ENCODE peak calls at places on chromosomes 11 and 22, in seven cellular contexts. One of them, this sample, is unnamed.

GRCh38 chr11:120675171-120675570 is 163.6 kb downstream of the GRIK4 start:
- DNase-seq in stimulated activated CD4-positive, alpha-beta T cell treated with anti-CD3 and anti-CD28 coated beads, Interleukin-4, amount 100 ng/mL, for 4 hours: no peak
- DNase-seq in HCEC 1CT: no peak
- DNase-seq in T-helper 2 cell: no peak
- DNase-seq in activated naive CD4-positive, alpha-beta T cell treated with Interleukin-2 at 50 U/mL for 16 hours: no peak
- DNase-seq in activated T-helper 1 cell treated with Interleukin-2 at 50 U/mL for 16 hours: no peak
- DNase-seq in hippocampal formation: no peak
- DNase-seq in this sample: no peak

GRCh38 chr22:37410174-37411055 is 16.9 kb downstream of the ELFN2 start:
- DNase-seq in activated naive CD4-positive, alpha-beta T cell treated with Interleukin-2 at 50 U/mL for 16 hours: no peak
- DNase-seq in HCEC 1CT: no peak
- DNase-seq in stimulated activated CD4-positive, alpha-beta T cell treated with anti-CD3 and anti-CD28 coated beads, Interleukin-4, amount 100 ng/mL, for 4 hours: no peak
- DNase-seq in T-helper 2 cell: no peak
- DNase-seq in activated T-helper 1 cell treated with Interleukin-2 at 50 U/mL for 16 hours: no peak
- DNase-seq in hippocampal formation: no peak
- DNase-seq in this sample: no peak

GRCh38 chr11:115576606-115577005 is 72.4 kb upstream of the CADM1 start:
- DNase-seq in activated T-helper 1 cell treated with Interleukin-2 at 50 U/mL for 16 hours: no peak
- DNase-seq in activated naive CD4-positive, alpha-beta T cell treated with Interleukin-2 at 50 U/mL for 16 hours: no peak
- DNase-seq in hippocampal formation: no peak
- DNase-seq in T-helper 2 cell: no peak
- DNase-seq in stimulated activated CD4-positive, alpha-beta T cell treated with anti-CD3 and anti-CD28 coated beads, Interleukin-4, amount 100 ng/mL, for 4 hours: no peak
- DNase-seq in HCEC 1CT: no peak
- DNase-seq in this sample: no peak

GRCh38 chr11:96215826-96216225 is 127.2 kb downstream of the MAML2 start:
- DNase-seq in T-helper 2 cell: no peak
- DNase-seq in hippocampal formation: no peak
- DNase-seq in activated T-helper 1 cell treated with Interleukin-2 at 50 U/mL for 16 hours: no peak
- DNase-seq in activated naive CD4-positive, alpha-beta T cell treated with Interleukin-2 at 50 U/mL for 16 hours: no peak
- DNase-seq in HCEC 1CT: no peak
- DNase-seq in stimulated activated CD4-positive, alpha-beta T cell treated with anti-CD3 and anti-CD28 coated beads, Interleukin-4, amount 100 ng/mL, for 4 hours: no peak
- DNase-seq in this sample: no peak

GRCh38 chr11:124297921-124298320 is 15.8 kb downstream of the OR8D1 start:
- DNase-seq in stimulated activated CD4-positive, alpha-beta T cell treated with anti-CD3 and anti-CD28 coated beads, Interleukin-4, amount 100 ng/mL, for 4 hours: no peak
- DNase-seq in hippocampal formation: no peak
- DNase-seq in activated naive CD4-positive, alpha-beta T cell treated with Interleukin-2 at 50 U/mL for 16 hours: no peak
- DNase-seq in activated T-helper 1 cell treated with Interleukin-2 at 50 U/mL for 16 hours: no peak
- DNase-seq in T-helper 2 cell: no peak
- DNase-seq in HCEC 1CT: peak; percentile 68
- DNase-seq in this sample: no peak

GRCh38 chr11:131910491-131911387 is 540.3 kb downstream of the NTM start:
- DNase-seq in HCEC 1CT: peak; percentile 49
- DNase-seq in stimulated activated CD4-positive, alpha-beta T cell treated with anti-CD3 and anti-CD28 coated beads, Interleukin-4, amount 100 ng/mL, for 4 hours: no peak
- DNase-seq in hippocampal formation: no peak
- DNase-seq in activated naive CD4-positive, alpha-beta T cell treated with Interleukin-2 at 50 U/mL for 16 hours: no peak
- DNase-seq in T-helper 2 cell: no peak
- DNase-seq in activated T-helper 1 cell treated with Interleukin-2 at 50 U/mL for 16 hours: no peak
- DNase-seq in this sample: no peak

GRCh38 chr11:61659413-61660196 is 20.6 kb upstream of the DAGLA start:
- DNase-seq in T-helper 2 cell: no peak
- DNase-seq in activated naive CD4-positive, alpha-beta T cell treated with Interleukin-2 at 50 U/mL for 16 hours: no peak
- DNase-seq in HCEC 1CT: no peak
- DNase-seq in activated T-helper 1 cell treated with Interleukin-2 at 50 U/mL for 16 hours: no peak
- DNase-seq in stimulated activated CD4-positive, alpha-beta T cell treated with anti-CD3 and anti-CD28 coated beads, Interleukin-4, amount 100 ng/mL, for 4 hours: no peak
- DNase-seq in hippocampal formation: no peak
- DNase-seq in this sample: no peak

GRCh38 chr11:74671520-74672196 is 59.6 kb downstream of the CHRDL2 start:
- DNase-seq in HCEC 1CT: peak; percentile 76
- DNase-seq in T-helper 2 cell: no peak
- DNase-seq in hippocampal formation: no peak
- DNase-seq in stimulated activated CD4-positive, alpha-beta T cell treated with anti-CD3 and anti-CD28 coated beads, Interleukin-4, amount 100 ng/mL, for 4 hours: no peak
- DNase-seq in activated naive CD4-positive, alpha-beta T cell treated with Interleukin-2 at 50 U/mL for 16 hours: no peak
- DNase-seq in activated T-helper 1 cell treated with Interleukin-2 at 50 U/mL for 16 hours: no peak
- DNase-seq in this sample: no peak

GRCh38 chr11:73205666-73206343 is 12.3 kb upstream of the P2RY2 start:
- DNase-seq in stimulated activated CD4-positive, alpha-beta T cell treated with anti-CD3 and anti-CD28 coated beads, Interleukin-4, amount 100 ng/mL, for 4 hours: no peak
- DNase-seq in hippocampal formation: no peak
- DNase-seq in activated naive CD4-positive, alpha-beta T cell treated with Interleukin-2 at 50 U/mL for 16 hours: no peak
- DNase-seq in HCEC 1CT: no peak
- DNase-seq in activated T-helper 1 cell treated with Interleukin-2 at 50 U/mL for 16 hours: no peak
- DNase-seq in T-helper 2 cell: no peak
- DNase-seq in this sample: no peak

GRCh38 chr22:48192920-48193319 is 1430.5 kb downstream of the TBC1D22A start:
- DNase-seq in activated naive CD4-positive, alpha-beta T cell treated with Interleukin-2 at 50 U/mL for 16 hours: no peak
- DNase-seq in activated T-helper 1 cell treated with Interleukin-2 at 50 U/mL for 16 hours: no peak
- DNase-seq in T-helper 2 cell: no peak
- DNase-seq in stimulated activated CD4-positive, alpha-beta T cell treated with anti-CD3 and anti-CD28 coated beads, Interleukin-4, amount 100 ng/mL, for 4 hours: no peak
- DNase-seq in hippocampal formation: no peak
- DNase-seq in HCEC 1CT: no peak
- DNase-seq in this sample: no peak

GRCh38 chr22:18133452-18133851 is 16.5 kb upstream of the USP18 start:
- DNase-seq in hippocampal formation: no peak
- DNase-seq in HCEC 1CT: no peak
- DNase-seq in T-helper 2 cell: no peak
- DNase-seq in stimulated activated CD4-positive, alpha-beta T cell treated with anti-CD3 and anti-CD28 coated beads, Interleukin-4, amount 100 ng/mL, for 4 hours: no peak
- DNase-seq in activated naive CD4-positive, alpha-beta T cell treated with Interleukin-2 at 50 U/mL for 16 hours: no peak
- DNase-seq in activated T-helper 1 cell treated with Interleukin-2 at 50 U/mL for 16 hours: no peak
- DNase-seq in this sample: peak; percentile 22

GRCh38 chr22:29470159-29470855 is 9.7 kb upstream of the NEFH start:
- DNase-seq in HCEC 1CT: peak; percentile 53
- DNase-seq in hippocampal formation: no peak
- DNase-seq in T-helper 2 cell: peak; percentile 36
- DNase-seq in activated naive CD4-positive, alpha-beta T cell treated with Interleukin-2 at 50 U/mL for 16 hours: peak; percentile 79
- DNase-seq in stimulated activated CD4-positive, alpha-beta T cell treated with anti-CD3 and anti-CD28 coated beads, Interleukin-4, amount 100 ng/mL, for 4 hours: peak; percentile 28
- DNase-seq in activated T-helper 1 cell treated with Interleukin-2 at 50 U/mL for 16 hours: peak; percentile 65
- DNase-seq in this sample: peak; percentile 93

GRCh38 chr11:5696210-5696609 is 6.6 kb downstream of the TRIM22 start:
- DNase-seq in activated T-helper 1 cell treated with Interleukin-2 at 50 U/mL for 16 hours: no peak
- DNase-seq in HCEC 1CT: peak; percentile 1
- DNase-seq in T-helper 2 cell: no peak
- DNase-seq in stimulated activated CD4-positive, alpha-beta T cell treated with anti-CD3 and anti-CD28 coated beads, Interleukin-4, amount 100 ng/mL, for 4 hours: no peak
- DNase-seq in hippocampal formation: no peak
- DNase-seq in activated naive CD4-positive, alpha-beta T cell treated with Interleukin-2 at 50 U/mL for 16 hours: no peak
- DNase-seq in this sample: no peak

GRCh38 chr11:67352546-67353316 is 615 bp downstream of the POLD4 start:
- DNase-seq in activated T-helper 1 cell treated with Interleukin-2 at 50 U/mL for 16 hours: peak; percentile 55
- DNase-seq in hippocampal formation: no peak
- DNase-seq in activated naive CD4-positive, alpha-beta T cell treated with Interleukin-2 at 50 U/mL for 16 hours: no peak
- DNase-seq in T-helper 2 cell: no peak
- DNase-seq in stimulated activated CD4-positive, alpha-beta T cell treated with anti-CD3 and anti-CD28 coated beads, Interleukin-4, amount 100 ng/mL, for 4 hours: no peak
- DNase-seq in HCEC 1CT: no peak
- DNase-seq in this sample: peak; percentile 87

GRCh38 chr22:46355369-46355995 is 20.0 kb downstream of the TRMU start:
- DNase-seq in hippocampal formation: no peak
- DNase-seq in stimulated activated CD4-positive, alpha-beta T cell treated with anti-CD3 and anti-CD28 coated beads, Interleukin-4, amount 100 ng/mL, for 4 hours: peak; percentile 33
- DNase-seq in HCEC 1CT: no peak
- DNase-seq in T-helper 2 cell: peak; percentile 27
- DNase-seq in activated naive CD4-positive, alpha-beta T cell treated with Interleukin-2 at 50 U/mL for 16 hours: peak; percentile 57
- DNase-seq in activated T-helper 1 cell treated with Interleukin-2 at 50 U/mL for 16 hours: no peak
- DNase-seq in this sample: peak; percentile 88

GRCh38 chr11:80596291-80596810 is 1155.5 kb upstream of the TENM4 start:
- DNase-seq in T-helper 2 cell: no peak
- DNase-seq in activated T-helper 1 cell treated with Interleukin-2 at 50 U/mL for 16 hours: no peak
- DNase-seq in activated naive CD4-positive, alpha-beta T cell treated with Interleukin-2 at 50 U/mL for 16 hours: no peak
- DNase-seq in stimulated activated CD4-positive, alpha-beta T cell treated with anti-CD3 and anti-CD28 coated beads, Interleukin-4, amount 100 ng/mL, for 4 hours: no peak
- DNase-seq in HCEC 1CT: no peak
- DNase-seq in hippocampal formation: no peak
- DNase-seq in this sample: no peak

GRCh38 chr22:19756288-19757128 is 4.1 kb upstream of the TBX1 start:
- DNase-seq in T-helper 2 cell: peak; percentile 37
- DNase-seq in stimulated activated CD4-positive, alpha-beta T cell treated with anti-CD3 and anti-CD28 coated beads, Interleukin-4, amount 100 ng/mL, for 4 hours: peak; percentile 59
- DNase-seq in hippocampal formation: no peak
- DNase-seq in activated naive CD4-positive, alpha-beta T cell treated with Interleukin-2 at 50 U/mL for 16 hours: peak; percentile 69
- DNase-seq in HCEC 1CT: no peak
- DNase-seq in activated T-helper 1 cell treated with Interleukin-2 at 50 U/mL for 16 hours: peak; percentile 60
- DNase-seq in this sample: no peak

GRCh38 chr22:46525681-46526483 is 11.5 kb downstream of the CELSR1 start:
- DNase-seq in hippocampal formation: no peak
- DNase-seq in HCEC 1CT: no peak
- DNase-seq in activated T-helper 1 cell treated with Interleukin-2 at 50 U/mL for 16 hours: no peak
- DNase-seq in activated naive CD4-positive, alpha-beta T cell treated with Interleukin-2 at 50 U/mL for 16 hours: no peak
- DNase-seq in T-helper 2 cell: no peak
- DNase-seq in stimulated activated CD4-positive, alpha-beta T cell treated with anti-CD3 and anti-CD28 coated beads, Interleukin-4, amount 100 ng/mL, for 4 hours: no peak
- DNase-seq in this sample: no peak

GRCh38 chr11:129444274-129444673 is 68.6 kb downstream of the BARX2 start:
- DNase-seq in hippocampal formation: no peak
- DNase-seq in T-helper 2 cell: no peak
- DNase-seq in HCEC 1CT: no peak
- DNase-seq in activated naive CD4-positive, alpha-beta T cell treated with Interleukin-2 at 50 U/mL for 16 hours: no peak
- DNase-seq in stimulated activated CD4-positive, alpha-beta T cell treated with anti-CD3 and anti-CD28 coated beads, Interleukin-4, amount 100 ng/mL, for 4 hours: no peak
- DNase-seq in activated T-helper 1 cell treated with Interleukin-2 at 50 U/mL for 16 hours: no peak
- DNase-seq in this sample: no peak

This sample was measured in posterior vena cava.